ENCODE peak calls at places on chromosomes 11 and 22, in nine cellular contexts. P, T, L, M, N, D, W, O and H are unnamed samples.

GRCh38 chr22:20083891-20084546 is 4.0 kb downstream of the DGCR8 start:
- DNase-seq in P (no peak), T (no peak), L (no peak), M (no peak), N (no peak), D (no peak), W (no peak), O (no peak), H (no peak)

GRCh38 chr11:986270-986951 is 50.1 kb downstream of the MUC6 start:
- DNase-seq in P (no peak), T (no peak), L (no peak), M (no peak), N (no peak), D (no peak), W (no peak), O (no peak), H (peak; percentile 93)

GRCh38 chr11:23976776-23977380 is 520.0 kb upstream of the LUZP2 start:
- DNase-seq in P (no peak), T (no peak), L (no peak), M (no peak), N (peak; percentile 78), D (no peak), W (no peak), O (no peak), H (no peak)

GRCh38 chr11:93648168-93648567 is 13.3 kb upstream of the CEP295 start:
- DNase-seq in P (no peak), T (no peak), L (no peak), M (peak; percentile 30), N (peak; percentile 15), D (peak; percentile 46), W (no peak), O (no peak), H (peak; percentile 18)

GRCh38 chr11:128896356-128896755 is 5.2 kb downstream of the KCNJ5 start:
- DNase-seq in P (no peak), T (peak; percentile 13), L (no peak), M (no peak), N (no peak), D (no peak), W (no peak), O (no peak), H (no peak)

GRCh38 chr11:80285076-80285790 is 844.4 kb upstream of the TENM4 start:
- DNase-seq in P (no peak), T (no peak), L (no peak), M (no peak), N (peak; percentile 51), D (no peak), W (no peak), O (no peak), H (no peak)

GRCh38 chr11:96694338-96694737 is 304.5 kb downstream of the JRKL start:
- DNase-seq in P (no peak), T (no peak), L (no peak), M (no peak), N (no peak), D (no peak), W (no peak), O (no peak), H (no peak)

GRCh38 chr11:129143335-129143734 is 48.8 kb downstream of the ARHGAP32 start:
- DNase-seq in P (no peak), T (peak; percentile 99), L (peak; percentile 79), M (peak; percentile 97), N (peak; percentile 100), D (no peak), W (no peak), O (peak; percentile 81), H (no peak)

GRCh38 chr22:18103527-18104269 is 6.9 kb upstream of the TUBA8 start:
- DNase-seq in P (no peak), T (no peak), L (no peak), M (no peak), N (no peak), D (peak; percentile 58), W (no peak), O (no peak), H (no peak)

GRCh38 chr11:8090756-8091155 is 9.7 kb downstream of the TUB start:
- DNase-seq in P (peak; percentile 7), T (no peak), L (no peak), M (peak; percentile 20), N (no peak), D (peak; percentile 34), W (peak; percentile 90), O (no peak), H (no peak)

GRCh38 chr11:94796863-94797262 is 28.7 kb downstream of the AMOTL1 start:
- DNase-seq in P (no peak), T (no peak), L (no peak), M (no peak), N (no peak), D (no peak), W (no peak), O (no peak), H (no peak)

GRCh38 chr11:72228229-72228843 is 3.8 kb downstream of the INPPL1 start:
- DNase-seq in P (no peak), T (no peak), L (no peak), M (no peak), N (no peak), D (no peak), W (no peak), O (no peak), H (no peak)
- TF ChIP-seq CTCF in P (no peak), T (no peak), L (no peak), M (no peak), N (peak; percentile 41), D (no peak), W (no peak), O (no peak), H (no peak)

GRCh38 chr11:32088117-32088941 is 2.5 kb upstream of the RCN1 start:
- DNase-seq in P (no peak), T (peak; percentile 55), L (peak; percentile 67), M (no peak), N (peak; percentile 95), D (peak; percentile 75), W (no peak), O (no peak), H (no peak)

GRCh38 chr11:32090774-32091370 is at the start of gene RCN1:
- DNase-seq in P (no peak), T (no peak), L (peak; percentile 86), M (peak; percentile 13), N (peak; percentile 76), D (peak; percentile 69), W (peak; percentile 85), O (peak; percentile 57), H (no peak)

GRCh38 chr11:32092581-32093170 is 1.8 kb downstream of the RCN1 start:
- DNase-seq in P (no peak), T (no peak), L (no peak), M (peak; percentile 59), N (no peak), D (no peak), W (no peak), O (no peak), H (no peak)

GRCh38 chr11:32082346-32082986 is 8.4 kb upstream of the RCN1 start:
- DNase-seq in P (no peak), T (no peak), L (no peak), M (no peak), N (no peak), D (no peak), W (no peak), O (no peak), H (no peak)

DNA sequence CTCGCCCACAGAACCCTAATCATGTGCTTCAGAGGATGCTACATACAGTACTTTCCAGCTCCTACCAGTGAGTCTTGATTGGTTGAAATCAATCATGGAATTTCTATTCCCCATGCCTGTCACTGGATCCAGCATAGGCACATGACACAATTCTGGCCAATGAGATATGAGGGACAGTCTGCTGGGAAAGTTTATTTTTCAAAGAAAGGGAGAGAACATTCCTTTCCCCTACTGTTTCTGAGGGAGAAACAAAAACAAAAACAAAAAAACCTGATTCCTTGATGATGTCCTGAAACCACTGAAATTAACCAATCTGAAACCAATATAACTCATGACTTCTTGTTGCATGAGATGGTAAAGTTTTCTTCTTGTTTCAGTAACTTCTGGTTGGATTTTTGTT is 3.3 kb upstream of the RCN1 start:
- DNase-seq in P (no peak), T (no peak), L (no peak), M (no peak), N (peak; percentile 74), D (no peak), W (no peak), O (no peak), H (no peak)
- H3K4me3 ChIP-seq in P (no peak overlapping the region), T (no peak overlapping the region), L (no peak overlapping the region), M (no peak overlapping the region), N (no peak overlapping the region), D (no peak overlapping the region), W (no peak overlapping the region), O (no peak overlapping the region), H (no peak overlapping the region)

GRCh38 chr22:24587948-24588347 is 4.9 kb downstream of the LRRC75B start:
- DNase-seq in P (no peak), T (no peak), L (no peak), M (no peak), N (no peak), D (no peak), W (no peak), O (no peak), H (no peak)

GRCh38 chr22:24589518-24590030 is 3.3 kb downstream of the LRRC75B start:
- DNase-seq in P (no peak), T (no peak), L (no peak), M (no peak), N (no peak), D (no peak), W (no peak), O (no peak), H (no peak)

GRCh38 chr22:24587251-24587650 is 5.6 kb downstream of the LRRC75B start:
- DNase-seq in P (no peak), T (no peak), L (no peak), M (no peak), N (no peak), D (no peak), W (no peak), O (no peak), H (no peak)

GRCh38 chr22:24588370-24588755 is 4.5 kb downstream of the LRRC75B start:
- DNase-seq in P (no peak), T (no peak), L (no peak), M (no peak), N (peak; percentile 39), D (no peak), W (no peak), O (no peak), H (no peak)

GRCh38 chr22:24588756-24589481 is 4.0 kb downstream of the LRRC75B start:
- DNase-seq in P (no peak), T (no peak), L (no peak), M (no peak), N (no peak), D (no peak), W (no peak), O (no peak), H (no peak)
- TF ChIP-seq CTCF in P (no peak), T (no peak), L (no peak), M (no peak), N (no peak), D (no peak), W (no peak), O (no peak), H (no peak)

DNA sequence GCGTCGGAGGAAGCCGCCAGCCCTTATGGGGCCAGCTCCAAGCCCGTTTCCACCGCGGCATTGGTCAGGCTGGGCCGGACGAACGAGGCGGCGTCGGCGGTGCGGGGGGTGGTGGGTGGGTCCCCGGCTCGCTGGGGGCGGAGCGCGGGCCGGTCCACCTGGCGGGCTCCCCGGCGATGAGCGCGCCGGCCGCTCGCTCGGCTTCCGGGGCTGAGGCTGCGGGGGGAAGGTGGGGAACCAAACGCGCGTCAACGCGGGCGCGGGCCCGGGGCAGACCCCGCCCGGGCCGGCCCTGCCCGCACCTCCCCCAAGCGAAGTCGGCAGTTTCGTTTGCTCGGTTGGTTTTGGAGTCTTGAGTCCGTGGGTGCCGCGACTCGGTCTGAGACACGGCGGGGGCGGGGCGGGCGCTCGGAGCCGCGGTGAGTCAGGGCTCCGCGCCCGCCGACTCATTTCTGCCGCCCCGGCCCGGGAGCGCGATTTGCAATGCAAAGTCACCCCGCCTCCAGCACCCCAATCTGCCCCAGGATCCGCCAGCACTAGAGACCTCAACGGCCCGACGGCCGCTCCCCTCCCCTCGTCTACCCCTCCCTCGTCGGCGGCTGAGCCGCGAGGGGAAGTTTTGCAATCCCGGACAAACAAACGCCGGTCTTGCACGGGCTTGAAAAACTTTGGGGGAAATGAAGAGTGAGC is 1.3 kb downstream of the ASCL2 start:
- DNase-seq in P (peak; percentile 89), T (no peak), L (peak; percentile 82), M (peak; percentile 64), N (no peak), D (no peak), W (peak; percentile 71), O (peak; percentile 48), H (no peak)
- H3K4me3 ChIP-seq in P (peak overlapping the region; percentile 38), T (peak overlapping the region; percentile 23), L (peak overlapping the region; percentile 47), M (peak overlapping the region; percentile 63), N (no peak overlapping the region), D (no peak overlapping the region), W (peak overlapping the region; percentile 67), O (peak overlapping the region; percentile 25), H (peak overlapping the region; percentile 18)